ENCODE peak calls at places on chromosomes 4 and X, in five cellular contexts. One of them, this sample, is unnamed.

GRCh38 chrX:155094468-155095061 is 23.3 kb downstream of the BRCC3 start:
- DNase-seq in activated CD4-positive, alpha-beta T cell treated with anti-CD3 and anti-CD28 coated beads, Interleukin-2, amount 10 ng/mL, durations not matched to agents 7 days and 5 days: peak
- DNase-seq in GM13976: peak
- DNase-seq in CD4-positive, alpha-beta memory T cell: peak
- DNase-seq in activated T-helper 1 cell treated with anti-CD3 and anti-CD28 coated beads, Interleukin-12 subunit alpha, Interleukin-12 subunit beta, Interleukin-2, Interleukin-4 antibody, amounts not matched to agents 30 ng/mL and 10 ng/mL and 1 ng/mL, durations not matched to agents 14 hours and 24 hours and 36 hours: peak
- DNase-seq in this sample: no peak

GRCh38 chr4:97367878-97368277 is 775.4 kb downstream of the STPG2 start:
- DNase-seq in activated CD4-positive, alpha-beta T cell treated with anti-CD3 and anti-CD28 coated beads, Interleukin-2, amount 10 ng/mL, durations not matched to agents 7 days and 5 days: no peak
- DNase-seq in GM13976: no peak
- DNase-seq in CD4-positive, alpha-beta memory T cell: no peak
- DNase-seq in activated T-helper 1 cell treated with anti-CD3 and anti-CD28 coated beads, Interleukin-12 subunit alpha, Interleukin-12 subunit beta, Interleukin-2, Interleukin-4 antibody, amounts not matched to agents 30 ng/mL and 10 ng/mL and 1 ng/mL, durations not matched to agents 14 hours and 24 hours and 36 hours: no peak
- DNase-seq in this sample: no peak

GRCh38 chr4:7150083-7150635 is 42.2 kb upstream of the SORCS2 start:
- DNase-seq in activated CD4-positive, alpha-beta T cell treated with anti-CD3 and anti-CD28 coated beads, Interleukin-2, amount 10 ng/mL, durations not matched to agents 7 days and 5 days: no peak
- DNase-seq in GM13976: no peak
- DNase-seq in CD4-positive, alpha-beta memory T cell: no peak
- DNase-seq in activated T-helper 1 cell treated with anti-CD3 and anti-CD28 coated beads, Interleukin-12 subunit alpha, Interleukin-12 subunit beta, Interleukin-2, Interleukin-4 antibody, amounts not matched to agents 30 ng/mL and 10 ng/mL and 1 ng/mL, durations not matched to agents 14 hours and 24 hours and 36 hours: no peak
- DNase-seq in this sample: no peak

GRCh38 chrX:38249965-38250364 is 29.3 kb upstream of the SRPX start:
- DNase-seq in activated CD4-positive, alpha-beta T cell treated with anti-CD3 and anti-CD28 coated beads, Interleukin-2, amount 10 ng/mL, durations not matched to agents 7 days and 5 days: no peak
- DNase-seq in GM13976: no peak
- DNase-seq in CD4-positive, alpha-beta memory T cell: no peak
- DNase-seq in activated T-helper 1 cell treated with anti-CD3 and anti-CD28 coated beads, Interleukin-12 subunit alpha, Interleukin-12 subunit beta, Interleukin-2, Interleukin-4 antibody, amounts not matched to agents 30 ng/mL and 10 ng/mL and 1 ng/mL, durations not matched to agents 14 hours and 24 hours and 36 hours: no peak
- DNase-seq in this sample: no peak

GRCh38 chrX:101191217-101191750 is 28.3 kb upstream of the DRP2 start:
- DNase-seq in activated CD4-positive, alpha-beta T cell treated with anti-CD3 and anti-CD28 coated beads, Interleukin-2, amount 10 ng/mL, durations not matched to agents 7 days and 5 days: no peak
- DNase-seq in GM13976: peak
- DNase-seq in CD4-positive, alpha-beta memory T cell: no peak
- DNase-seq in activated T-helper 1 cell treated with anti-CD3 and anti-CD28 coated beads, Interleukin-12 subunit alpha, Interleukin-12 subunit beta, Interleukin-2, Interleukin-4 antibody, amounts not matched to agents 30 ng/mL and 10 ng/mL and 1 ng/mL, durations not matched to agents 14 hours and 24 hours and 36 hours: no peak
- DNase-seq in this sample: no peak

GRCh38 chr4:88610771-88611170 is 18.5 kb downstream of the HERC3 start:
- DNase-seq in activated CD4-positive, alpha-beta T cell treated with anti-CD3 and anti-CD28 coated beads, Interleukin-2, amount 10 ng/mL, durations not matched to agents 7 days and 5 days: no peak
- DNase-seq in GM13976: no peak
- DNase-seq in CD4-positive, alpha-beta memory T cell: no peak
- DNase-seq in activated T-helper 1 cell treated with anti-CD3 and anti-CD28 coated beads, Interleukin-12 subunit alpha, Interleukin-12 subunit beta, Interleukin-2, Interleukin-4 antibody, amounts not matched to agents 30 ng/mL and 10 ng/mL and 1 ng/mL, durations not matched to agents 14 hours and 24 hours and 36 hours: no peak
- DNase-seq in this sample: no peak

GRCh38 chrX:15468036-15468435 is 25.1 kb downstream of the PIR start:
- DNase-seq in activated CD4-positive, alpha-beta T cell treated with anti-CD3 and anti-CD28 coated beads, Interleukin-2, amount 10 ng/mL, durations not matched to agents 7 days and 5 days: no peak
- DNase-seq in GM13976: peak
- DNase-seq in CD4-positive, alpha-beta memory T cell: no peak
- DNase-seq in activated T-helper 1 cell treated with anti-CD3 and anti-CD28 coated beads, Interleukin-12 subunit alpha, Interleukin-12 subunit beta, Interleukin-2, Interleukin-4 antibody, amounts not matched to agents 30 ng/mL and 10 ng/mL and 1 ng/mL, durations not matched to agents 14 hours and 24 hours and 36 hours: no peak
- DNase-seq in this sample: no peak

GRCh38 chrX:71910526-71911022 is at the start of gene NHSL2:
- DNase-seq in activated CD4-positive, alpha-beta T cell treated with anti-CD3 and anti-CD28 coated beads, Interleukin-2, amount 10 ng/mL, durations not matched to agents 7 days and 5 days: no peak
- DNase-seq in GM13976: peak
- DNase-seq in CD4-positive, alpha-beta memory T cell: no peak
- DNase-seq in activated T-helper 1 cell treated with anti-CD3 and anti-CD28 coated beads, Interleukin-12 subunit alpha, Interleukin-12 subunit beta, Interleukin-2, Interleukin-4 antibody, amounts not matched to agents 30 ng/mL and 10 ng/mL and 1 ng/mL, durations not matched to agents 14 hours and 24 hours and 36 hours: no peak
- DNase-seq in this sample: no peak

GRCh38 chr4:168593399-168593798 is 96.5 kb downstream of the PALLD start:
- DNase-seq in activated CD4-positive, alpha-beta T cell treated with anti-CD3 and anti-CD28 coated beads, Interleukin-2, amount 10 ng/mL, durations not matched to agents 7 days and 5 days: no peak
- DNase-seq in GM13976: no peak
- DNase-seq in CD4-positive, alpha-beta memory T cell: no peak
- DNase-seq in activated T-helper 1 cell treated with anti-CD3 and anti-CD28 coated beads, Interleukin-12 subunit alpha, Interleukin-12 subunit beta, Interleukin-2, Interleukin-4 antibody, amounts not matched to agents 30 ng/mL and 10 ng/mL and 1 ng/mL, durations not matched to agents 14 hours and 24 hours and 36 hours: no peak
- DNase-seq in this sample: no peak

GRCh38 chr4:151325320-151326246 is at the start of gene SH3D19:
- DNase-seq in activated CD4-positive, alpha-beta T cell treated with anti-CD3 and anti-CD28 coated beads, Interleukin-2, amount 10 ng/mL, durations not matched to agents 7 days and 5 days: no peak
- DNase-seq in GM13976: peak
- DNase-seq in CD4-positive, alpha-beta memory T cell: no peak
- DNase-seq in activated T-helper 1 cell treated with anti-CD3 and anti-CD28 coated beads, Interleukin-12 subunit alpha, Interleukin-12 subunit beta, Interleukin-2, Interleukin-4 antibody, amounts not matched to agents 30 ng/mL and 10 ng/mL and 1 ng/mL, durations not matched to agents 14 hours and 24 hours and 36 hours: no peak
- DNase-seq in this sample: peak

GRCh38 chrX:93322110-93322509 is 351.3 kb downstream of the NAP1L3 start:
- DNase-seq in activated CD4-positive, alpha-beta T cell treated with anti-CD3 and anti-CD28 coated beads, Interleukin-2, amount 10 ng/mL, durations not matched to agents 7 days and 5 days: no peak
- DNase-seq in GM13976: no peak
- DNase-seq in CD4-positive, alpha-beta memory T cell: no peak
- DNase-seq in activated T-helper 1 cell treated with anti-CD3 and anti-CD28 coated beads, Interleukin-12 subunit alpha, Interleukin-12 subunit beta, Interleukin-2, Interleukin-4 antibody, amounts not matched to agents 30 ng/mL and 10 ng/mL and 1 ng/mL, durations not matched to agents 14 hours and 24 hours and 36 hours: no peak
- DNase-seq in this sample: no peak

GRCh38 chrX:109184506-109185139 is 297.3 kb downstream of the GUCY2F start:
- DNase-seq in activated CD4-positive, alpha-beta T cell treated with anti-CD3 and anti-CD28 coated beads, Interleukin-2, amount 10 ng/mL, durations not matched to agents 7 days and 5 days: no peak
- DNase-seq in GM13976: no peak
- DNase-seq in CD4-positive, alpha-beta memory T cell: no peak
- DNase-seq in activated T-helper 1 cell treated with anti-CD3 and anti-CD28 coated beads, Interleukin-12 subunit alpha, Interleukin-12 subunit beta, Interleukin-2, Interleukin-4 antibody, amounts not matched to agents 30 ng/mL and 10 ng/mL and 1 ng/mL, durations not matched to agents 14 hours and 24 hours and 36 hours: no peak
- DNase-seq in this sample: no peak

This sample was measured in B cell.